ENCODE peak calls at places on chromosomes 6 and 20, in four cellular contexts. U is activated gamma-delta T cell treated with Interleukin-2 at 50 U/mL for 16 hours; R is activated CD4-positive, alpha-beta T cell treated with anti-CD3 and anti-CD28 coated beads, Interleukin-2, amount 10 ng/mL, durations not matched to agents 7 days and 5 days; L is GM13977. H is an unnamed sample.

GRCh38 chr6:31889331-31889972 is 8.0 kb downstream of the EHMT2 start:
- DNase-seq in U (no peak), R (no peak), L (no peak), H (no peak)

GRCh38 chr6:170189236-170189635 is 101.6 kb downstream of the DLL1 start:
- DNase-seq in U (no peak), R (peak), L (no peak), H (no peak)

GRCh38 chr20:1122388-1123315 is 4.2 kb downstream of the PSMF1 start:
- DNase-seq in U (no peak), R (peak), L (no peak), H (no peak)

GRCh38 chr6:41028618-41029486 is 10.2 kb downstream of the UNC5CL start:
- DNase-seq in U (no peak), R (no peak), L (no peak), H (no peak)

GRCh38 chr20:56422131-56422823 is 10.2 kb downstream of the CASS4 start:
- DNase-seq in U (no peak), R (no peak), L (no peak), H (no peak)

GRCh38 chr6:119349341-119350201 is at the start of gene MAN1A1:
- DNase-seq in U (peak), R (peak), L (peak), H (peak)

GRCh38 chr20:58993332-58994248 is 12.5 kb downstream of the NELFCD start:
- DNase-seq in U (no peak), R (no peak), L (no peak), H (peak)

GRCh38 chr6:87100216-87100615 is 5.3 kb upstream of the CGA start:
- DNase-seq in U (no peak), R (no peak), L (no peak), H (no peak)

GRCh38 chr6:35052694-35053565 is 88.2 kb downstream of the TCP11 start:
- DNase-seq in U (no peak), R (no peak), L (no peak), H (peak)

GRCh38 chr6:39428152-39428551 is 105.7 kb upstream of the KCNK16 start:
- DNase-seq in U (no peak), R (no peak), L (no peak), H (no peak)

GRCh38 chr6:44104661-44105060 is 22.6 kb downstream of the MRPL14 start:
- DNase-seq in U (no peak), R (no peak), L (no peak), H (no peak)

GRCh38 chr6:150764638-150765456 is 100.7 kb upstream of the MTHFD1L start:
- DNase-seq in U (no peak), R (no peak), L (no peak), H (no peak)

GRCh38 chr6:12935637-12936036 is 219.1 kb downstream of the PHACTR1 start:
- DNase-seq in U (no peak), R (no peak), L (no peak), H (no peak)

GRCh38 chr20:25484911-25485511 is 77.5 kb downstream of the GINS1 start:
- DNase-seq in U (no peak), R (no peak), L (no peak), H (no peak)

GRCh38 chr6:56424542-56425083 is 177.2 kb upstream of the COL21A1 start:
- DNase-seq in U (no peak), R (no peak), L (no peak), H (no peak)